ENCODE peak calls at places on chromosomes 16 and 17, in five cellular contexts. E, D, X, J and V are unnamed samples.

GRCh38 chr17:9788582-9788981 is 2.8 kb downstream of the DHRS7C start:
- DNase-seq in E (no peak), D (no peak), X (no peak), J (no peak), V (no peak)

GRCh38 chr16:48383204-48383876 is 1.9 kb downstream of the SIAH1 start:
- DNase-seq in E (no peak), D (no peak), X (peak; percentile 50), J (no peak), V (no peak)

GRCh38 chr16:6918661-6919060 is 414.0 kb upstream of the RBFOX1 start:
- DNase-seq in E (no peak), D (no peak), X (no peak), J (no peak), V (no peak)

GRCh38 chr17:78605429-78605828 is 28.2 kb upstream of the DNAH17 start:
- DNase-seq in E (no peak), D (no peak), X (no peak), J (no peak), V (no peak)

GRCh38 chr16:8776193-8776592 is 21.2 kb downstream of the TMEM186 start:
- DNase-seq in E (no peak), D (no peak), X (no peak), J (no peak), V (no peak)

GRCh38 chr17:66826856-66827255 is 8.1 kb upstream of the CACNG5 start:
- DNase-seq in E (no peak), D (no peak), X (no peak), J (no peak), V (no peak)

GRCh38 chr16:79272141-79272577 is 328.4 kb downstream of the MAF start:
- DNase-seq in E (no peak), D (no peak), X (no peak), J (no peak), V (no peak)

GRCh38 chr16:17605784-17606183 is 135.0 kb upstream of the XYLT1 start:
- DNase-seq in E (no peak), D (no peak), X (no peak), J (no peak), V (no peak)

GRCh38 chr16:16045879-16046278 is 96.5 kb downstream of the ABCC1 start:
- DNase-seq in E (no peak), D (no peak), X (no peak), J (peak; percentile 27), V (no peak)

GRCh38 chr17:75191584-75191983 is 8.8 kb upstream of the SUMO2 start:
- DNase-seq in E (peak; percentile 38), D (no peak), X (peak; percentile 57), J (no peak), V (no peak)

GRCh38 chr16:12612598-12613101 is 191.0 kb downstream of the CPPED1 start:
- DNase-seq in E (no peak), D (no peak), X (no peak), J (no peak), V (no peak)

GRCh38 chr17:29190808-29191207 is 10.6 kb upstream of the MYO18A start:
- DNase-seq in E (no peak), D (no peak), X (no peak), J (no peak), V (no peak)

GRCh38 chr17:61389670-61390478 is 9.8 kb upstream of the TBX2 start:
- DNase-seq in E (peak; percentile 32), D (peak; percentile 75), X (peak; percentile 61), J (peak; percentile 83), V (no peak)

GRCh38 chr16:89054261-89054661 is 39.4 kb upstream of the ACSF3 start:
- DNase-seq in E (no peak), D (no peak), X (no peak), J (no peak), V (no peak)

GRCh38 chr16:10111156-10111761 is 71.0 kb downstream of the GRIN2A start:
- DNase-seq in E (no peak), D (no peak), X (no peak), J (no peak), V (no peak)

GRCh38 chr17:77300016-77300686 is 159.4 kb downstream of the SEC14L1 start:
- DNase-seq in E (no peak), D (no peak), X (no peak), J (no peak), V (no peak)

GRCh38 chr17:39754161-39754957 is 16.6 kb downstream of the GRB7 start:
- DNase-seq in E (peak; percentile 95), D (peak; percentile 89), X (peak; percentile 98), J (peak; percentile 92), V (peak; percentile 76)

GRCh38 chr17:31792007-31792585 is 66.9 kb downstream of the COPRS start:
- DNase-seq in E (no peak), D (no peak), X (no peak), J (no peak), V (no peak)

GRCh38 chr16:89401205-89401604 is 89.2 kb downstream of the ANKRD11 start:
- DNase-seq in E (no peak), D (no peak), X (no peak), J (no peak), V (no peak)

GRCh38 chr17:75516619-75517276 is 420 bp downstream of the TSEN54 start:
- DNase-seq in E (peak; percentile 39), D (peak; percentile 75), X (peak; percentile 55), J (peak; percentile 74), V (no peak)

GRCh38 chr17:55053855-55054254 is 85.3 kb downstream of the STXBP4 start:
- DNase-seq in E (no peak), D (peak; percentile 29), X (peak; percentile 20), J (no peak), V (no peak)

GRCh38 chr16:57723170-57723569 is 12.4 kb upstream of the KATNB1 start:
- DNase-seq in E (peak; percentile 16), D (peak; percentile 1), X (peak; percentile 16), J (no peak), V (no peak)